ENCODE peak calls at places on chromosomes 16 and 17, in ten cellular contexts. G is stomach; O is lung; F is NB4; B is CD8-positive, alpha-beta T cell; C is progenitor cell of endocrine pancreas; Q is WTC11; T is fibroblast of lung; U is AG04449; Z is fibroblast of pulmonary artery. P is an unnamed sample.

GRCh38 chr16:3349175-3349574 is 6.5 kb upstream of the OR2C1 start:
- DNase-seq in G (no peak), O (no peak), F (no peak), B (no peak), C (no peak), Q (no peak), T (no peak), U (no peak), Z (no peak), P (no peak)

GRCh38 chr17:35804658-35805192 is 4.6 kb upstream of the TAF15 start:
- DNase-seq in G (peak; percentile 44), O (peak; percentile 54), F (peak; percentile 92), B (peak; percentile 37), C (no peak), Q (peak; percentile 41), T (peak; percentile 97), U (peak; percentile 77), Z (peak; percentile 96), P (peak; percentile 89)

GRCh38 chr16:12127244-12127643 is 150.7 kb downstream of the SNX29 start:
- DNase-seq in G (no peak), O (no peak), F (no peak), B (no peak), C (no peak), Q (no peak), T (no peak), U (no peak), Z (no peak), P (no peak)

GRCh38 chr17:40338058-40338457 is 26.5 kb downstream of the GJD3 start:
- DNase-seq in G (no peak), O (no peak), F (peak; percentile 85), B (peak; percentile 9), C (no peak), Q (no peak), T (no peak), U (no peak), Z (no peak), P (no peak)

GRCh38 chr17:28468781-28469180 is 4.7 kb upstream of the SLC13A2 start:
- DNase-seq in G (no peak), O (no peak), F (no peak), B (no peak), C (no peak), Q (no peak), T (no peak), U (no peak), Z (no peak), P (peak; percentile 21)

GRCh38 chr16:81558444-81559175 is 114.0 kb downstream of the CMIP start:
- DNase-seq in G (peak; percentile 92), O (peak; percentile 76), F (peak; percentile 29), B (no peak), C (peak; percentile 59), Q (no peak), T (no peak), U (no peak), Z (no peak), P (peak; percentile 62)

GRCh38 chr17:34820922-34821321 is 140.3 kb downstream of the CCT6B start:
- DNase-seq in G (no peak), O (no peak), F (peak; percentile 27), B (no peak), C (no peak), Q (no peak), T (no peak), U (no peak), Z (no peak), P (peak; percentile 33)

GRCh38 chr17:65772989-65773388 is 211.5 kb upstream of the AXIN2 start:
- DNase-seq in G (no peak), O (no peak), F (no peak), B (no peak), C (no peak), Q (no peak), T (no peak), U (no peak), Z (no peak), P (no peak)

GRCh38 chr17:41052594-41052993 is 2.4 kb downstream of the KRTAP2-2 start:
- DNase-seq in G (no peak), O (no peak), F (no peak), B (no peak), C (no peak), Q (no peak), T (no peak), U (no peak), Z (no peak), P (no peak)

GRCh38 chr16:56629531-56629930 is 2.9 kb upstream of the MT1M start:
- DNase-seq in G (no peak), O (no peak), F (no peak), B (no peak), C (no peak), Q (no peak), T (no peak), U (no peak), Z (no peak), P (no peak)

GRCh38 chr17:28881533-28882056 is 15.9 kb downstream of the FLOT2 start:
- DNase-seq in G (no peak), O (no peak), F (no peak), B (no peak), C (no peak), Q (no peak), T (no peak), U (no peak), Z (no peak), P (no peak)

GRCh38 chr17:78258323-78259229 is 27.1 kb downstream of the TMEM235 start:
- DNase-seq in G (peak; percentile 63), O (peak; percentile 69), F (peak; percentile 79), B (peak; percentile 81), C (no peak), Q (no peak), T (peak; percentile 23), U (no peak), Z (peak; percentile 53), P (no peak)

GRCh38 chr17:46841561-46842379 is 9.6 kb upstream of the WNT9B start:
- DNase-seq in G (no peak), O (no peak), F (peak; percentile 26), B (no peak), C (peak; percentile 58), Q (peak; percentile 78), T (no peak), U (no peak), Z (peak; percentile 10), P (no peak)

DNA sequence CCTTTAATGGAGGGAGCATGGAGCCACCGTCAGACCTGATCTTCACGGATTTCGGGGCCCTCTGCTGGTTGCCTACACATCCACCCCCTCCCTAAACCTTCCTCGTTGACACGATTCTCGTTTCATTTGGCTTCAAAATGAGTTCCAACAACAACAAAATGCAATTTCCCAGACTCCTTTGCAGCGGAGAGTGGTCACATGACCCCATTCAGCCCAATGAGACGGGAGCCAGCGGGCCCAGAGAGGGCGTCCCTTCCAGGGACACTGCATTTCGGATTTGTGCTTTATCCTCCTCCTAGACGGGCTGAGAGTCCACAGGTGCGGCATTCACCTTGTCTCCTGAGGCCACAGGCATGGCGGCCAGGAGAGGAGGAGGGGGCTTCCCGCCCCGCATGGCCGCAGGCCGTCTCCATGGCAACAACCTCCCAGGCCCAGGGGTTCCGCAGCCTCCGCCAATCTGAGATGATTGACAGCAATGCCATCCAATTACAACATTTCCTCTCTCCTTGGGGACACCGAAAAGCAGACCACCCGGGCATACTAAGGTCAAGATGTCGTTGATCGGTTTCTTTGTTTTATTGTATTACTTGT is 259.8 kb downstream of the C16orf95 start:
- DNase-seq in G (no peak), O (no peak), F (no peak), B (no peak), C (no peak), Q (peak; percentile 50), T (peak; percentile 27), U (no peak), Z (no peak), P (no peak)
- TF ChIP-seq CTCF in G (no peak), O (no peak), F (peak; percentile 32), B (no peak), C (no peak), Q (no peak), T (peak; percentile 35), U (peak; percentile 13), Z (no peak), P (no peak)

DNA sequence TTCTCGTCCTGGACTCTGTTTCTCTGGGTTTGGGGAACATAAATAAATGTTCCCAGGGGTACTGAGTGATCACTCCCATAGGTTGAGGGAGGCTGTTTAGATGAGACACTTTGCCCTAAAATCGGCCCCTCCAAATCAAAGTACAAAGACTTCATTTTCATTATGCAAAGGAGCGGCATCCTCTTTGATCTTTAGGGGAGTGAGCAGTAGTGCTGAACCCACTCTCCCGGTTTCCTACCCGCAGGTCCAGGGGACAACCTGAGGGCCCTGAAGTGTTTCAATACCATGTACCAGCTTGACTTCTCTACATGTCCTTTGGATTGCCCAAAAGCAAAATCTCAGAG is 3.6 kb downstream of the HOXB6 start:
- DNase-seq in G (no peak), O (no peak), F (no peak), B (no peak), C (no peak), Q (no peak), T (no peak), U (no peak), Z (no peak), P (no peak)
- TF ChIP-seq CTCF in G (no peak), O (no peak), F (no peak), B (no peak), C (no peak), Q (no peak), T (no peak), U (no peak), Z (no peak), P (no peak)

GRCh38 chr16:53545433-53545832 is 42.4 kb upstream of the AKTIP start:
- DNase-seq in G (no peak), O (no peak), F (no peak), B (peak; percentile 76), C (no peak), Q (no peak), T (no peak), U (no peak), Z (no peak), P (no peak)

GRCh38 chr16:53541326-53541725 is 38.3 kb upstream of the AKTIP start:
- DNase-seq in G (no peak), O (no peak), F (no peak), B (no peak), C (no peak), Q (no peak), T (no peak), U (no peak), Z (peak; percentile 61), P (no peak)

GRCh38 chr16:53542283-53542682 is 39.3 kb upstream of the AKTIP start:
- DNase-seq in G (no peak), O (no peak), F (no peak), B (no peak), C (no peak), Q (peak; percentile 61), T (no peak), U (no peak), Z (no peak), P (no peak)

GRCh38 chr16:53549970-53550406 is 47.0 kb upstream of the AKTIP start:
- DNase-seq in G (peak; percentile 57), O (peak; percentile 62), F (peak; percentile 90), B (peak; percentile 51), C (peak; percentile 36), Q (peak; percentile 47), T (peak; percentile 89), U (peak; percentile 51), Z (peak; percentile 89), P (peak; percentile 62)

GRCh38 chr16:53546988-53547391 is 44.0 kb upstream of the AKTIP start:
- DNase-seq in G (no peak), O (no peak), F (no peak), B (no peak), C (no peak), Q (peak; percentile 63), T (peak; percentile 3), U (no peak), Z (peak; percentile 23), P (peak; percentile 17)
- TF ChIP-seq CTCF in G (no peak), O (no peak), F (no peak), B (no peak), C (peak; percentile 59), Q (peak; percentile 50), T (no peak), U (peak; percentile 1), Z (peak; percentile 26), P (peak; percentile 38)

GRCh38 chr17:37518816-37519215 is 29.1 kb downstream of the DUSP14 start:
- DNase-seq in G (no peak), O (no peak), F (no peak), B (no peak), C (no peak), Q (no peak), T (peak; percentile 35), U (no peak), Z (no peak), P (no peak)
- TF ChIP-seq CTCF in G (no peak), O (no peak), F (no peak), B (no peak), C (no peak), Q (no peak), T (no peak), U (no peak), Z (no peak), P (no peak)